ENCODE peak calls at places on chromosomes 5 and 9, in five cellular contexts. M, H, L, R and I are unnamed samples.

GRCh38 chr9:4904322-4905134 is 80.5 kb upstream of the JAK2 start:
- DNase-seq in L (no peak), H (no peak), R (no peak), M (no peak), I (no peak)

GRCh38 chr9:126756876-126757415 is 47.9 kb upstream of the ZBTB43 start:
- DNase-seq in L (no peak), M (no peak), R (no peak), H (no peak), I (no peak)

GRCh38 chr5:92401492-92401891 is 1018.4 kb upstream of the ARRDC3 start:
- DNase-seq in R (peak), M (no peak), H (no peak), L (no peak), I (no peak)

GRCh38 chr9:107280543-107280942 is 2.5 kb upstream of the RAD23B start:
- DNase-seq in M (no peak), H (no peak), R (no peak), L (no peak), I (no peak)

GRCh38 chr5:153630546-153630945 is 140.1 kb downstream of the GRIA1 start:
- DNase-seq in H (no peak), M (no peak), L (no peak), R (no peak), I (no peak)

GRCh38 chr5:96664669-96665068 is 2.5 kb downstream of the CAST start:
- DNase-seq in L (no peak), M (no peak), H (no peak), R (no peak), I (no peak)

GRCh38 chr5:98902733-98903132 is 26.1 kb downstream of the CHD1 start:
- DNase-seq in R (no peak), M (no peak), H (no peak), L (no peak), I (no peak)

GRCh38 chr9:134375011-134375390 is 48.7 kb downstream of the RXRA start:
- DNase-seq in M (peak), H (peak), R (no peak), L (peak), I (no peak)

GRCh38 chr9:4334439-4334838 is 34.6 kb upstream of the GLIS3 start:
- DNase-seq in H (peak), L (peak), M (no peak), R (peak), I (no peak)

GRCh38 chr5:141611289-141611688 is 7.5 kb downstream of the DIAPH1 start:
- DNase-seq in M (no peak), L (no peak), H (no peak), R (no peak), I (no peak)

GRCh38 chr5:3392306-3392939 is 203.2 kb upstream of the IRX1 start:
- DNase-seq in L (no peak), H (no peak), R (peak), M (no peak), I (no peak)

GRCh38 chr9:37582548-37583157 is 6.5 kb upstream of the FBXO10 start:
- DNase-seq in H (peak), L (no peak), M (no peak), R (peak), I (no peak)

GRCh38 chr5:179558912-179559279 is 8.5 kb downstream of the RUFY1 start:
- DNase-seq in M (no peak), H (peak), L (no peak), R (peak), I (no peak)

GRCh38 chr9:76297721-76298239 is 96.4 kb downstream of the RFK start:
- DNase-seq in L (peak), H (no peak), M (peak), R (peak), I (no peak)

GRCh38 chr9:95557142-95557541 is 40.4 kb upstream of the PTCH1 start:
- DNase-seq in H (no peak), R (no peak), L (no peak), M (no peak), I (no peak)

GRCh38 chr9:106878943-106879916 is 16.3 kb downstream of the ZNF462 start:
- DNase-seq in M (peak), H (peak), R (peak), L (peak), I (no peak)

GRCh38 chr5:93497101-93497500 is 83.9 kb downstream of the NR2F1-AS1 start:
- DNase-seq in R (no peak), H (no peak), L (no peak), M (no peak), I (no peak)

GRCh38 chr9:35385042-35385441 is 104.9 kb upstream of the RUSC2 start:
- DNase-seq in H (no peak), L (no peak), R (peak), M (no peak), I (no peak)

GRCh38 chr9:11023201-11023600 is 410.4 kb upstream of the PTPRD start:
- DNase-seq in R (no peak), H (no peak), L (no peak), M (no peak), I (no peak)

GRCh38 chr5:147344861-147345260 is 110.0 kb downstream of the STK32A start:
- DNase-seq in M (no peak), L (no peak), R (no peak), H (no peak), I (no peak)

GRCh38 chr5:9512452-9512851 is 33.4 kb downstream of the SEMA5A start:
- DNase-seq in M (no peak), H (peak), R (no peak), L (no peak), I (no peak)

GRCh38 chr9:27572918-27573698 is at the start of gene C9orf72:
- DNase-seq in H (peak), M (peak), L (peak), R (peak), I (no peak)

GRCh38 chr5:36897616-36898015 is 21.0 kb downstream of the NIPBL start:
- DNase-seq in R (no peak), H (no peak), L (no peak), M (no peak), I (no peak)

GRCh38 chr5:172707285-172708182 is 63.5 kb downstream of the DUSP1 start:
- DNase-seq in M (peak), L (no peak), H (no peak), R (peak), I (no peak)

GRCh38 chr9:104686081-104686480 is 8.2 kb upstream of the OR13D1 start:
- DNase-seq in H (no peak), R (no peak), M (no peak), L (no peak), I (no peak)

GRCh38 chr9:135783540-135784245 is 81.7 kb downstream of the KCNT1 start:
- DNase-seq in L (no peak), H (no peak), M (no peak), R (no peak), I (no peak)

GRCh38 chr9:35814106-35814840 is 569 bp downstream of the HINT2 start:
- DNase-seq in H (peak), L (peak), M (peak), R (peak), I (no peak)

GRCh38 chr5:175836741-175837729 is 34.3 kb upstream of the CPLX2 start:
- DNase-seq in L (no peak), H (no peak), M (no peak), R (no peak), I (no peak)

GRCh38 chr9:137218754-137219271 is 3.2 kb downstream of the RNF208 start:
- DNase-seq in H (no peak), R (peak), L (no peak), M (no peak), I (no peak)

GRCh38 chr5:78899922-78900362 is 85.2 kb downstream of the ARSB start:
- DNase-seq in H (no peak), M (no peak), R (peak), L (no peak), I (no peak)

GRCh38 chr9:112203536-112203935 is 28.4 kb upstream of the SUSD1 start:
- DNase-seq in L (no peak), H (no peak), M (no peak), R (no peak), I (no peak)

GRCh38 chr9:99361827-99362226 is 139.7 kb downstream of the SEC61B start:
- DNase-seq in M (no peak), L (no peak), H (no peak), R (no peak), I (no peak)

GRCh38 chr5:59358497-59358896 is 535.0 kb downstream of the PDE4D start:
- DNase-seq in H (no peak), L (no peak), M (peak), R (peak), I (no peak)

GRCh38 chr9:107792596-107792995 is 303.0 kb upstream of the KLF4 start:
- DNase-seq in H (no peak), L (no peak), R (no peak), M (no peak), I (no peak)

GRCh38 chr5:14370386-14370785 is 211.2 kb upstream of the OTULINL start:
- DNase-seq in M (no peak), L (no peak), H (no peak), R (no peak), I (no peak)

GRCh38 chr9:134944351-134944802 is 26.7 kb upstream of the FCN1 start:
- DNase-seq in R (peak), H (no peak), M (peak), L (no peak), I (no peak)

GRCh38 chr5:109318455-109319108 is 91.2 kb downstream of the PJA2 start:
- DNase-seq in R (no peak), L (no peak), M (no peak), H (no peak), I (no peak)

GRCh38 chr9:72312563-72312962 is 52.4 kb downstream of the ZFAND5 start:
- DNase-seq in H (no peak), M (no peak), R (no peak), L (no peak), I (no peak)

GRCh38 chr5:141513627-141514329 is 24.9 kb downstream of the PCDHGC5 start:
- DNase-seq in M (peak), H (peak), L (peak), R (peak), I (no peak)

GRCh38 chr9:125747053-125747764 is at the start of gene PBX3:
- DNase-seq in M (peak), L (peak), H (peak), R (peak), I (no peak)

GRCh38 chr9:125746774-125747052 is 460 bp upstream of the PBX3 start:
- DNase-seq in M (no peak), L (no peak), H (no peak), R (no peak), I (no peak)

GRCh38 chr9:125746017-125746773 is 978 bp upstream of the PBX3 start:
- DNase-seq in R (peak), M (peak), H (peak), L (peak), I (peak)

GRCh38 chr9:125744616-125745387 is 2.4 kb upstream of the PBX3 start:
- DNase-seq in H (no peak), R (no peak), L (no peak), M (no peak), I (no peak)

DNA sequence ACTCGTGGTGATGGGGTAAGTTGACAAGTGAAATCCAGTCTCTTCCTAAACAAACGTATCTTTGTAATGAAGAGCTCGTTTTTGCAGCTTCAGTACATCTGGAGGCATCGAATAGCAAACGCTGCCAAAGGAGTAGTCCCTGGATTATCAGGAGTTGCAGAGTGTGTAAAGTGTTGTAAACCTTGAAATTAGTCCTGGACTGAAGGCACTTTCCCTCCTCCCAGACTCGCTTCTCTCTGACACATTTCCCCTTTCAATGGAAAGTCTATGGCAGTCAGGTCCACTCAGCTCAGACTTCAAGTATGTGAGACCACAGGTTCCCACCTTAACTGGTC is 1.5 kb upstream of the PBX3 start:
- DNase-seq in M (no peak), L (no peak), R (no peak), H (no peak), I (no peak)
- H3K4me3 ChIP-seq in M (peak), L (peak), R (no peak), H (peak), I (peak)

GRCh38 chr9:130147215-130147614 is 25.0 kb upstream of the NCS1 start:
- DNase-seq in M (no peak), L (no peak), H (no peak), R (no peak), I (no peak)

GRCh38 chr9:130147910-130148309 is 24.3 kb upstream of the NCS1 start:
- DNase-seq in H (no peak), L (no peak), M (no peak), R (no peak), I (no peak)

GRCh38 chr9:130150779-130151381 is 21.3 kb upstream of the NCS1 start:
- DNase-seq in R (no peak), L (no peak), H (no peak), M (no peak), I (no peak)

GRCh38 chr9:130149654-130150286 is 22.4 kb upstream of the NCS1 start:
- DNase-seq in H (no peak), M (no peak), L (no peak), R (no peak), I (no peak)

DNA sequence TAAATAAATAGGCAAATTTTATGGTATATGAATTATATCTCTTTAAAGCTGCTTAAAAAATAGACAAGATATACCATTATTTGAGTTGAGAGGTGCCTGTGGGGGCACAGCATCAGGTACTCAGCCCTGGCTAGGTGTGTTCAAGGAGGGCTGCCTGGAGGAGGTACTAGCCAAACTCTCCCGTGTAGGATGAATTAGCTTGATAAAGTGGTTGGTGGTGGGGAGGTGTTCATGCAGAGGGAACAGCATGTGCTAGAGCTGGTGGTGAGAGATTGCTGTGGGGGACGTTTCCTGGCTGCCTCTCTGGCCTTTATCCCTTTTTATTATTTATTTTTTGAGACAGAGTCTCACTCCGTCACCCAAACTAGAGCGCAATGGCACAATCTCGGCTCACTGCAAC is 23.2 kb upstream of the NCS1 start:
- DNase-seq in R (no peak), M (no peak), H (no peak), L (no peak), I (no peak)
- TF ChIP-seq CTCF in R (no peak), M (no peak), H (no peak), L (no peak), I (no peak)

DNA sequence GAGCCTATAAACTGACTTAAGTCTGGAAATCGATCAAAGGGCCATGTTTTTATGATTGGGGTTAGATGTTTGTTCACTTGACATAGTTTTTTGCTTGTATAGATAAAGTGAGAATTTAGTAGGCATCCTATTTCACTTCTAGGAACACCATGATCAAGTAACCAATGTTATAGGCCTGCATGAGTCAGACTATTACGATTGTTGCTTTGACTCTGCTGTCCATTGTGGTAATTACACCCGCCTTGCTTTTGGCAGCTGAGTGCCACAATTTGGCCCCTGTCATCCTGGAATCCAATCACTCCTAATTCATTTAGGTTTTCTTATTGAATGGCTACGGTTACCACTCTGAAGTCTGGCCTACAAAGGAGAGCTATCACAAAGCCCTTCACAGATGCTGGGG is 67.8 kb upstream of the IL33 start:
- DNase-seq in L (no peak), R (no peak), H (no peak), M (no peak), I (no peak)
- H3K4me3 ChIP-seq in L (no peak), R (no peak), H (no peak), M (no peak), I (no peak)

DNA sequence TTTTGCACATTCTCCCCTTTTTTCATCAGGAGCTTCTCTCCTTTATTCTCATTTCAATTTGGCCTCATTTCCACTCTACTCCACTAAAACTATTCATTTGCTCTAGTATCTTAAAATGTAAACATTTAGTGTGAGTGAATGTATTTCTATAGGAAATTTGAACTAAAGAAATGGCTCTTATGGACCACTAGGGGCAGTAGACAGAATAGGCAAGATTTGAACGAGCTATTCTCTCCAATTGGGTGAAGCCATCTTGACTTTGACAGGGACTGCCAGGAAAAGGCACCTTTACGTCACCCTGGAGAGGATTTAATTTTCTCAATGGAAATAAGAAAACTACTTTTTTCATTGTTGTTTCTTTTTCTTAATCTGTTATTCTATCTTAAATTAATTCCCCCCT is 666.3 kb downstream of the DNAH5 start:
- DNase-seq in R (no peak), H (no peak), M (no peak), L (no peak), I (no peak)
- TF ChIP-seq CTCF in R (peak), H (no peak), M (no peak), L (no peak), I (no peak)

DNA sequence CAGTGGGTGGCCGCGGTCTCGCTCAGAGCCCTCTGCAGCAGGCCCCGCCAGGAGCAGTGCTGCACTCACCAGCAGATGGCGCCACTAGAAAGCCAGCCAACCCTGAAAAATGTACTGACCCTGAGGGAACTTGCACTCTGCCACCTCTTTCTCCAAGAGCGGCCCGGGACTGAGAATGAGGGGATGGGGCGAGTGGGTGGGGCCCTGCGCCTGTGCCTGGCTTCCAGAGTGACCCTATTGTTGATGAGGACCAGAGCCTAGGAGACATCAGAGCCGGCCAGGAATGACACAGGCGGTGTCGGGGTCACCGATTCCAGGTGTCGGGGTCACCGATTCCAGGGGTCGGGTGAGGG is 2.9 kb upstream of the IL17B start:
- DNase-seq in L (peak), M (peak), R (peak), H (peak), I (no peak)
- H3K4me3 ChIP-seq in L (no peak), M (peak), R (no peak), H (no peak), I (peak)

DNA sequence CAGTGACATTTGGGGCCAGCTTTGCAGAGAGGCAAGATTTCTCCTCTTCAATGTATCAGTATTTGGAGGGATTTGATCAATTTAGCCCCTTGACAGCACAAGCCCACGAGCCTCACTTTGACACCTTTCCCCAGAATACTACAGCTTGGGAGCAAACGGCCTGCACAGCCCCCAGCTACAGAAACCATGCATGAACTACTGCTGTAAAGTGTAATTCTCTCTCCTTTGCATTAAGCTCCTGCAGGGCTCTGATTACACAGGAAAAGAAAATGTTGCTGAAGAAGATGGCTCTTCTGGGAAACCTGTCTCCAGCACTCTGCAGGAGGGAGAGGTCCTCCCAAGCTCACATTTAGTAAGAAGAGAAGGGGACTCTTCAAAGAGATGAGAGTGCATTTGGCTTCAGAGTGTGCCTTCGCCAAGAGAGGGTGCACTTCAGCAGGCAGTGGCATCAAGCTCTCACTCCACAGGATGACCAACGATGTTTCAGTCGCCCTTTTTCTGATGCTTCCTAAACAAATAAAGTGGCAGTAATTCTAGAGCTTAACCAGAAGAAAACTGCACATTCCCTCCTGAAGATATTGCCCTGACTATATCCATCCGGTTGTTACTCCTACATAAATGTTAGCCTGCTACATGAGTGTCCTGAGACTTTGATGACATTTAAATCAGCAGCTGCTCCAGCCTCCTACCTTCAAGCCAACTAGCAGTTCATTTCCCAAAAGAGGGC is 272.1 kb downstream of the AUH start:
- DNase-seq in R (peak), H (no peak), L (no peak), M (no peak), I (no peak)
- TF ChIP-seq CTCF in R (peak), H (no peak), L (no peak), M (peak), I (peak)